ENCODE peak calls at places on chromosome 3, in six cellular contexts. D is stimulated activated CD8-positive, alpha-beta memory T cell treated with anti-CD3 and anti-CD28 coated beads, Interleukin-2, amount 100 ng/mL, for 48 hours; Q is fibroblast of gingiva; N is H9; X is T-helper 9 cell; R is HEK293T. G is an unnamed sample.

GRCh38 chr3:35639251-35640185 is at the start of gene ARPP21:
- DNase-seq in N (peak), R (no peak), Q (no peak), D (no peak), X (no peak), G (peak)

GRCh38 chr3:126373682-126374601 is 16.7 kb upstream of the KLF15 start:
- DNase-seq in R (no peak), Q (peak), D (no peak), X (no peak), N (no peak), G (no peak)

GRCh38 chr3:101532783-101533602 is 20.0 kb upstream of the SENP7 start:
- DNase-seq in N (no peak), X (no peak), Q (no peak), R (no peak), D (no peak), G (no peak)

GRCh38 chr3:151283907-151284461 is 5.6 kb upstream of the P2RY14 start:
- DNase-seq in X (no peak), Q (peak), R (no peak), D (no peak), N (no peak), G (peak)

GRCh38 chr3:14537590-14538450 is 2.3 kb downstream of the GRIP2 start:
- DNase-seq in D (peak), X (no peak), Q (no peak), R (peak), N (no peak), G (peak)

GRCh38 chr3:15102256-15102655 is 3.3 kb upstream of the RBSN start:
- DNase-seq in Q (peak), X (no peak), R (no peak), D (no peak), N (no peak), G (no peak)

GRCh38 chr3:126488886-126489569 is 13.3 kb upstream of the ZXDC start:
- DNase-seq in X (no peak), R (no peak), D (no peak), Q (no peak), N (no peak), G (no peak)

GRCh38 chr3:128488995-128489859 is 3.8 kb downstream of the GATA2 start:
- DNase-seq in Q (no peak), N (peak), R (peak), D (no peak), X (no peak), G (peak)

GRCh38 chr3:195907730-195908438 is 467 bp downstream of the TNK2 start:
- DNase-seq in X (peak), Q (no peak), N (no peak), D (no peak), R (no peak), G (peak)

GRCh38 chr3:46913644-46914043 is 36.1 kb downstream of the PTH1R start:
- DNase-seq in X (no peak), Q (no peak), D (no peak), R (no peak), N (no peak), G (peak)

G was measured in Daoy.